ENCODE peak calls at places on chromosomes 12 and 14, in eight cellular contexts. One of them, this sample, is unnamed.

GRCh38 chr12:52837341-52837741 is 3.2 kb upstream of the KRT79 start:
- DNase-seq in AG09319: no peak
- DNase-seq in transverse colon: no peak
- DNase-seq in CD8-positive, alpha-beta T cell: no peak
- DNase-seq in BJ: no peak
- DNase-seq in GM13976: no peak
- DNase-seq in dorsolateral prefrontal cortex: peak
- DNase-seq in GM20000: no peak
- DNase-seq in this sample: peak

GRCh38 chr12:30136661-30137060 is 352.9 kb upstream of the TMTC1 start:
- DNase-seq in dorsolateral prefrontal cortex: no peak
- DNase-seq in BJ: no peak
- DNase-seq in CD8-positive, alpha-beta T cell: no peak
- DNase-seq in GM20000: no peak
- DNase-seq in GM13976: no peak
- DNase-seq in AG09319: no peak
- DNase-seq in transverse colon: no peak
- DNase-seq in this sample: no peak

GRCh38 chr12:11705010-11705409 is 55.5 kb downstream of the ETV6 start:
- DNase-seq in AG09319: peak
- DNase-seq in GM20000: no peak
- DNase-seq in transverse colon: no peak
- DNase-seq in dorsolateral prefrontal cortex: no peak
- DNase-seq in BJ: peak
- DNase-seq in GM13976: no peak
- DNase-seq in CD8-positive, alpha-beta T cell: no peak
- DNase-seq in this sample: peak

GRCh38 chr12:106245767-106246166 is 2.1 kb downstream of the CKAP4 start:
- DNase-seq in GM13976: no peak
- DNase-seq in AG09319: no peak
- DNase-seq in CD8-positive, alpha-beta T cell: no peak
- DNase-seq in transverse colon: peak
- DNase-seq in BJ: no peak
- DNase-seq in GM20000: no peak
- DNase-seq in dorsolateral prefrontal cortex: no peak
- DNase-seq in this sample: peak

GRCh38 chr12:41556176-41556575 is 368.1 kb downstream of the PDZRN4 start:
- DNase-seq in BJ: no peak
- DNase-seq in dorsolateral prefrontal cortex: no peak
- DNase-seq in GM13976: no peak
- DNase-seq in GM20000: no peak
- DNase-seq in AG09319: no peak
- DNase-seq in transverse colon: no peak
- DNase-seq in CD8-positive, alpha-beta T cell: no peak
- DNase-seq in this sample: peak

GRCh38 chr12:120886194-120887018 is 17.8 kb downstream of the SPPL3 start:
- DNase-seq in AG09319: no peak
- DNase-seq in GM13976: no peak
- DNase-seq in transverse colon: no peak
- DNase-seq in BJ: no peak
- DNase-seq in GM20000: peak
- DNase-seq in CD8-positive, alpha-beta T cell: no peak
- DNase-seq in dorsolateral prefrontal cortex: no peak
- DNase-seq in this sample: no peak

GRCh38 chr14:91835920-91836843 is 31.2 kb downstream of the TC2N start:
- DNase-seq in AG09319: no peak
- DNase-seq in CD8-positive, alpha-beta T cell: peak
- DNase-seq in GM20000: peak
- DNase-seq in transverse colon: peak
- DNase-seq in BJ: no peak
- DNase-seq in GM13976: peak
- DNase-seq in dorsolateral prefrontal cortex: no peak
- DNase-seq in this sample: peak

GRCh38 chr12:109702126-109702841 is 11.3 kb upstream of the FAM222A start:
- DNase-seq in dorsolateral prefrontal cortex: no peak
- DNase-seq in transverse colon: no peak
- DNase-seq in CD8-positive, alpha-beta T cell: no peak
- DNase-seq in BJ: no peak
- DNase-seq in AG09319: no peak
- DNase-seq in GM13976: no peak
- DNase-seq in GM20000: no peak
- DNase-seq in this sample: no peak

GRCh38 chr14:85483037-85483436 is 46.9 kb upstream of the FLRT2 start:
- DNase-seq in GM20000: no peak
- DNase-seq in BJ: no peak
- DNase-seq in CD8-positive, alpha-beta T cell: no peak
- DNase-seq in dorsolateral prefrontal cortex: no peak
- DNase-seq in AG09319: no peak
- DNase-seq in GM13976: no peak
- DNase-seq in transverse colon: no peak
- DNase-seq in this sample: no peak

GRCh38 chr12:65889144-65889880 is 65.0 kb downstream of the HMGA2 start:
- DNase-seq in BJ: no peak
- DNase-seq in dorsolateral prefrontal cortex: no peak
- DNase-seq in CD8-positive, alpha-beta T cell: no peak
- DNase-seq in GM20000: no peak
- DNase-seq in transverse colon: no peak
- DNase-seq in GM13976: no peak
- DNase-seq in AG09319: no peak
- DNase-seq in this sample: no peak

GRCh38 chr14:99832326-99832725 is 39.1 kb downstream of the EML1 start:
- DNase-seq in BJ: no peak
- DNase-seq in AG09319: no peak
- DNase-seq in CD8-positive, alpha-beta T cell: no peak
- DNase-seq in GM13976: no peak
- DNase-seq in transverse colon: no peak
- DNase-seq in GM20000: no peak
- DNase-seq in dorsolateral prefrontal cortex: no peak
- DNase-seq in this sample: no peak

GRCh38 chr14:101125313-101125712 is 221.8 kb upstream of the RTL1 start:
- DNase-seq in GM13976: no peak
- DNase-seq in dorsolateral prefrontal cortex: no peak
- DNase-seq in transverse colon: no peak
- DNase-seq in GM20000: no peak
- DNase-seq in AG09319: no peak
- DNase-seq in CD8-positive, alpha-beta T cell: no peak
- DNase-seq in BJ: no peak
- DNase-seq in this sample: no peak

GRCh38 chr12:5487971-5488955 is 56.4 kb downstream of the NTF3 start:
- DNase-seq in CD8-positive, alpha-beta T cell: no peak
- DNase-seq in GM13976: no peak
- DNase-seq in dorsolateral prefrontal cortex: no peak
- DNase-seq in BJ: no peak
- DNase-seq in transverse colon: no peak
- DNase-seq in AG09319: no peak
- DNase-seq in GM20000: no peak
- DNase-seq in this sample: no peak

GRCh38 chr12:104667139-104667538 is 210.4 kb downstream of the CHST11 start:
- DNase-seq in AG09319: no peak
- DNase-seq in dorsolateral prefrontal cortex: no peak
- DNase-seq in CD8-positive, alpha-beta T cell: no peak
- DNase-seq in GM13976: no peak
- DNase-seq in transverse colon: no peak
- DNase-seq in GM20000: no peak
- DNase-seq in BJ: no peak
- DNase-seq in this sample: peak

GRCh38 chr14:31286456-31287293 is 79.1 kb upstream of the HECTD1 start:
- DNase-seq in AG09319: no peak
- DNase-seq in transverse colon: no peak
- DNase-seq in BJ: no peak
- DNase-seq in dorsolateral prefrontal cortex: no peak
- DNase-seq in GM13976: no peak
- DNase-seq in GM20000: no peak
- DNase-seq in CD8-positive, alpha-beta T cell: no peak
- DNase-seq in this sample: peak

GRCh38 chr12:132444957-132445883 is 44.7 kb upstream of the FBRSL1 start:
- DNase-seq in GM13976: peak
- DNase-seq in transverse colon: peak
- DNase-seq in BJ: no peak
- DNase-seq in GM20000: peak
- DNase-seq in AG09319: no peak
- DNase-seq in CD8-positive, alpha-beta T cell: peak
- DNase-seq in dorsolateral prefrontal cortex: no peak
- DNase-seq in this sample: no peak

GRCh38 chr14:74611672-74612345 is at the start of gene LTBP2:
- DNase-seq in GM13976: no peak
- DNase-seq in dorsolateral prefrontal cortex: no peak
- DNase-seq in AG09319: no peak
- DNase-seq in CD8-positive, alpha-beta T cell: no peak
- DNase-seq in GM20000: peak
- DNase-seq in BJ: no peak
- DNase-seq in transverse colon: no peak
- DNase-seq in this sample: peak

GRCh38 chr14:83300454-83301064 is 1766.9 kb upstream of the SEL1L start:
- DNase-seq in GM20000: peak
- DNase-seq in transverse colon: no peak
- DNase-seq in CD8-positive, alpha-beta T cell: no peak
- DNase-seq in BJ: no peak
- DNase-seq in GM13976: peak
- DNase-seq in dorsolateral prefrontal cortex: no peak
- DNase-seq in AG09319: no peak
- DNase-seq in this sample: peak

GRCh38 chr12:122646568-122647220 is 56.5 kb downstream of the HCAR2 start:
- DNase-seq in transverse colon: no peak
- DNase-seq in BJ: peak
- DNase-seq in GM20000: peak
- DNase-seq in CD8-positive, alpha-beta T cell: peak
- DNase-seq in AG09319: peak
- DNase-seq in dorsolateral prefrontal cortex: no peak
- DNase-seq in GM13976: peak
- DNase-seq in this sample: peak

GRCh38 chr12:124744659-124745467 is 118.8 kb downstream of the SCARB1 start:
- DNase-seq in GM20000: peak
- DNase-seq in GM13976: no peak
- DNase-seq in transverse colon: no peak
- DNase-seq in dorsolateral prefrontal cortex: no peak
- DNase-seq in BJ: no peak
- DNase-seq in AG09319: no peak
- DNase-seq in CD8-positive, alpha-beta T cell: no peak
- DNase-seq in this sample: no peak

GRCh38 chr14:105010891-105011291 is 10.0 kb downstream of the CDCA4 start:
- DNase-seq in CD8-positive, alpha-beta T cell: no peak
- DNase-seq in GM13976: no peak
- DNase-seq in BJ: no peak
- DNase-seq in transverse colon: peak
- DNase-seq in dorsolateral prefrontal cortex: no peak
- DNase-seq in AG09319: no peak
- DNase-seq in GM20000: no peak
- DNase-seq in this sample: no peak

GRCh38 chr14:91177073-91177796 is 63.4 kb downstream of the DGLUCY start:
- DNase-seq in GM20000: peak
- DNase-seq in CD8-positive, alpha-beta T cell: peak
- DNase-seq in transverse colon: peak
- DNase-seq in GM13976: peak
- DNase-seq in BJ: peak
- DNase-seq in AG09319: peak
- DNase-seq in dorsolateral prefrontal cortex: no peak
- DNase-seq in this sample: peak

GRCh38 chr12:6644903-6645302 is 2.3 kb downstream of the ACRBP start:
- DNase-seq in GM13976: no peak
- DNase-seq in AG09319: no peak
- DNase-seq in CD8-positive, alpha-beta T cell: no peak
- DNase-seq in BJ: no peak
- DNase-seq in GM20000: no peak
- DNase-seq in dorsolateral prefrontal cortex: no peak
- DNase-seq in transverse colon: peak
- DNase-seq in this sample: no peak

GRCh38 chr12:7667025-7667575 is 1.4 kb upstream of the APOBEC1 start:
- DNase-seq in BJ: no peak
- DNase-seq in CD8-positive, alpha-beta T cell: no peak
- DNase-seq in AG09319: no peak
- DNase-seq in dorsolateral prefrontal cortex: no peak
- DNase-seq in GM20000: no peak
- DNase-seq in transverse colon: no peak
- DNase-seq in GM13976: no peak
- DNase-seq in this sample: peak
- TF ChIP-seq CTCF in BJ: peak
- TF ChIP-seq CTCF in CD8-positive, alpha-beta T cell: no peak
- TF ChIP-seq CTCF in AG09319: no peak
- TF ChIP-seq CTCF in dorsolateral prefrontal cortex: no peak
- TF ChIP-seq CTCF in GM20000: no peak
- TF ChIP-seq CTCF in transverse colon: no peak
- TF ChIP-seq CTCF in GM13976: no peak
- TF ChIP-seq CTCF in this sample: no peak

GRCh38 chr12:15859136-15859535 is 23.1 kb upstream of the STRAP start:
- DNase-seq in GM20000: no peak
- DNase-seq in AG09319: no peak
- DNase-seq in dorsolateral prefrontal cortex: no peak
- DNase-seq in GM13976: no peak
- DNase-seq in transverse colon: no peak
- DNase-seq in BJ: no peak
- DNase-seq in CD8-positive, alpha-beta T cell: no peak
- DNase-seq in this sample: no peak

GRCh38 chr12:15861404-15861803 is 20.8 kb upstream of the STRAP start:
- DNase-seq in GM20000: no peak
- DNase-seq in transverse colon: no peak
- DNase-seq in dorsolateral prefrontal cortex: no peak
- DNase-seq in AG09319: no peak
- DNase-seq in BJ: no peak
- DNase-seq in GM13976: no peak
- DNase-seq in CD8-positive, alpha-beta T cell: no peak
- DNase-seq in this sample: no peak

GRCh38 chr12:15855646-15856045 is 26.5 kb upstream of the STRAP start:
- DNase-seq in CD8-positive, alpha-beta T cell: no peak
- DNase-seq in BJ: no peak
- DNase-seq in GM13976: no peak
- DNase-seq in AG09319: no peak
- DNase-seq in transverse colon: no peak
- DNase-seq in dorsolateral prefrontal cortex: no peak
- DNase-seq in GM20000: no peak
- DNase-seq in this sample: peak

GRCh38 chr12:15856097-15856982 is 25.8 kb upstream of the STRAP start:
- DNase-seq in transverse colon: peak
- DNase-seq in AG09319: peak
- DNase-seq in BJ: no peak
- DNase-seq in CD8-positive, alpha-beta T cell: peak
- DNase-seq in dorsolateral prefrontal cortex: no peak
- DNase-seq in GM20000: peak
- DNase-seq in GM13976: peak
- DNase-seq in this sample: peak

GRCh38 chr12:15858348-15858747 is 23.8 kb upstream of the STRAP start:
- DNase-seq in CD8-positive, alpha-beta T cell: no peak
- DNase-seq in AG09319: no peak
- DNase-seq in GM13976: no peak
- DNase-seq in GM20000: no peak
- DNase-seq in BJ: no peak
- DNase-seq in transverse colon: no peak
- DNase-seq in dorsolateral prefrontal cortex: no peak
- DNase-seq in this sample: no peak
- TF ChIP-seq CTCF in CD8-positive, alpha-beta T cell: no peak
- TF ChIP-seq CTCF in AG09319: peak
- TF ChIP-seq CTCF in GM13976: peak
- TF ChIP-seq CTCF in GM20000: no peak
- TF ChIP-seq CTCF in BJ: no peak
- TF ChIP-seq CTCF in transverse colon: no peak
- TF ChIP-seq CTCF in dorsolateral prefrontal cortex: no peak
- TF ChIP-seq CTCF in this sample: no peak

GRCh38 chr12:51678086-51678724 is 87.2 kb downstream of the SCN8A start:
- DNase-seq in CD8-positive, alpha-beta T cell: no peak
- DNase-seq in BJ: no peak
- DNase-seq in GM13976: peak
- DNase-seq in GM20000: peak
- DNase-seq in dorsolateral prefrontal cortex: no peak
- DNase-seq in AG09319: peak
- DNase-seq in transverse colon: peak
- DNase-seq in this sample: peak
- TF ChIP-seq CTCF in CD8-positive, alpha-beta T cell: peak
- TF ChIP-seq CTCF in BJ: peak
- TF ChIP-seq CTCF in GM13976: peak
- TF ChIP-seq CTCF in GM20000: peak
- TF ChIP-seq CTCF in dorsolateral prefrontal cortex: peak
- TF ChIP-seq CTCF in AG09319: peak
- TF ChIP-seq CTCF in transverse colon: peak
- TF ChIP-seq CTCF in this sample: peak

GRCh38 chr14:68683326-68683725 is 109.5 kb downstream of the ZFP36L1 start:
- DNase-seq in GM20000: no peak
- DNase-seq in GM13976: no peak
- DNase-seq in BJ: no peak
- DNase-seq in AG09319: no peak
- DNase-seq in CD8-positive, alpha-beta T cell: no peak
- DNase-seq in transverse colon: no peak
- DNase-seq in dorsolateral prefrontal cortex: peak
- DNase-seq in this sample: peak
- TF ChIP-seq CTCF in GM20000: no peak
- TF ChIP-seq CTCF in GM13976: no peak
- TF ChIP-seq CTCF in BJ: no peak
- TF ChIP-seq CTCF in AG09319: no peak
- TF ChIP-seq CTCF in CD8-positive, alpha-beta T cell: no peak
- TF ChIP-seq CTCF in transverse colon: no peak
- TF ChIP-seq CTCF in dorsolateral prefrontal cortex: no peak
- TF ChIP-seq CTCF in this sample: no peak